ENCODE peak calls at places on chromosomes 12 and 14, in four cellular contexts. Y, S, Z and J are unnamed samples.

GRCh38 chr12:89648211-89648930 is 60.3 kb downstream of the ATP2B1 start:
- DNase-seq in Y (no peak), S (peak), Z (peak), J (peak)

GRCh38 chr14:52124791-52125661 is 56.2 kb upstream of the NID2 start:
- DNase-seq in Y (no peak), S (no peak), Z (no peak), J (no peak)

GRCh38 chr12:91377456-91377855 is 194.8 kb upstream of the DCN start:
- DNase-seq in Y (no peak), S (no peak), Z (no peak), J (no peak)

GRCh38 chr14:91897121-91897701 is 29.9 kb upstream of the TC2N start:
- DNase-seq in Y (no peak), S (no peak), Z (no peak), J (no peak)

GRCh38 chr14:28756896-28757570 is 9.6 kb upstream of the FOXG1 start:
- DNase-seq in Y (no peak), S (peak), Z (no peak), J (peak)

GRCh38 chr12:122005252-122005651 is 16.4 kb upstream of the BCL7A start:
- DNase-seq in Y (no peak), S (no peak), Z (no peak), J (no peak)

GRCh38 chr12:4250691-4251090 is 22.9 kb upstream of the CCND2 start:
- DNase-seq in Y (no peak), S (no peak), Z (no peak), J (no peak)

GRCh38 chr14:81219821-81220487 is 805 bp downstream of the GTF2A1 start:
- DNase-seq in Y (no peak), S (peak), Z (peak), J (peak)

GRCh38 chr14:35999264-35999663 is 173.1 kb downstream of the BRMS1L start:
- DNase-seq in Y (no peak), S (no peak), Z (no peak), J (no peak)

GRCh38 chr14:59130472-59130871 is 58.0 kb upstream of the DAAM1 start:
- DNase-seq in Y (no peak), S (no peak), Z (no peak), J (no peak)

GRCh38 chr12:104680070-104680469 is 223.3 kb downstream of the CHST11 start:
- DNase-seq in Y (peak), S (no peak), Z (no peak), J (peak)

GRCh38 chr12:11812558-11813421 is 163.3 kb downstream of the ETV6 start:
- DNase-seq in Y (no peak), S (peak), Z (no peak), J (peak)

GRCh38 chr12:132352896-132353800 is 23.8 kb upstream of the GALNT9 start:
- DNase-seq in Y (no peak), S (no peak), Z (no peak), J (no peak)

GRCh38 chr12:111430418-111431353 is 25.0 kb downstream of the SH2B3 start:
- DNase-seq in Y (no peak), S (no peak), Z (no peak), J (no peak)
- TF ChIP-seq ATF2 in Y (no peak), S (no peak), Z (no peak), J (no peak)

GRCh38 chr14:68476965-68477455 is 315.9 kb downstream of the ZFP36L1 start:
- DNase-seq in Y (no peak), S (no peak), Z (no peak), J (no peak)

GRCh38 chr14:68476212-68476964 is 316.5 kb downstream of the ZFP36L1 start:
- DNase-seq in Y (peak), S (no peak), Z (no peak), J (peak)

GRCh38 chr14:68482018-68482417 is 310.8 kb downstream of the ZFP36L1 start:
- DNase-seq in Y (no peak), S (no peak), Z (no peak), J (no peak)

GRCh38 chr14:68475802-68476201 is 317.1 kb downstream of the ZFP36L1 start:
- DNase-seq in Y (no peak), S (no peak), Z (no peak), J (no peak)

DNA sequence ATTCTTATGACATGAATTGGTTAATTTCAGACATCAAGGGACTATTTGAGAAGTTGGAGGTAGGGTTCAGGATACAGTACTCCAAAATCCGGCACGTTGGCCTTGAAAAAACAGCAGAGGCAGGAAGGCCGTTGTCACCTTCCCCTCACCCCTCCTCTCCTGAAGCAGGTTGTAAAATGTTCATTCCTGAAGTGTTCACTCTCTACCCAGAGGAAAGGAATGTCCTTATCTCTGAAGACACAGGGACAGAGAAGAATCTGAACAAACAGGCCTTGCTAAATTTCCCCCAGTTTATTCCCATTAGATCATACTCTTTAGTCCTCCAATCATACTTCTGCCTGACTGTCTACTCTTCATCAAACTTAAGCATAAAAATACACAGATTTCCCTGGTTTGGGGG is 313.6 kb downstream of the ZFP36L1 start:
- DNase-seq in Y (no peak), S (no peak), Z (no peak), J (no peak)
- TF ChIP-seq ETV6 in Y (no peak), S (no peak), Z (no peak), J (no peak)

DNA sequence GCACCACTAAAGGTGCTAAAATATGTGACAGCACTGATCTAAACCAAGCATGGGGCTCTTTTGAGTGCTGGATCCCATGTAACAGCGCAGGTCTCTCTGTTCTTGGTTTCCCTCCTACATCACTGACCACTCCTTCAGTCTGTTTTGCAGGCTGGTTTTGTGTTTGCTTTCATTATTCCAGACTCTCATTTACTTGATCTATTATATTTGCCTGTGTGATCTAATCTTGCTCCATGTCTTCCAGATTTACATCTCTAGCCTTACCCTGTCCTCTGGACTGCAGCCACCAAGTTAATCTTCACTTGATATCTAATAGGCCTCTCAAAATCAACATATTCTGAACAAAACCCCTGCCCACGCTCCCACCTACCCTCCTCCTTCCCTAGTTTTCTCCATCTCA is 8.6 kb downstream of the GLIPR1 start:
- DNase-seq in Y (no peak), S (no peak), Z (no peak), J (no peak)
- TF ChIP-seq ATF2 in Y (no peak), S (no peak), Z (no peak), J (no peak)

GRCh38 chr14:22024117-22024516 is 350.5 kb upstream of the OR4E1 start:
- DNase-seq in Y (no peak), S (no peak), Z (no peak), J (no peak)
- TF ChIP-seq ETV6 in Y (no peak), S (no peak), Z (no peak), J (no peak)

DNA sequence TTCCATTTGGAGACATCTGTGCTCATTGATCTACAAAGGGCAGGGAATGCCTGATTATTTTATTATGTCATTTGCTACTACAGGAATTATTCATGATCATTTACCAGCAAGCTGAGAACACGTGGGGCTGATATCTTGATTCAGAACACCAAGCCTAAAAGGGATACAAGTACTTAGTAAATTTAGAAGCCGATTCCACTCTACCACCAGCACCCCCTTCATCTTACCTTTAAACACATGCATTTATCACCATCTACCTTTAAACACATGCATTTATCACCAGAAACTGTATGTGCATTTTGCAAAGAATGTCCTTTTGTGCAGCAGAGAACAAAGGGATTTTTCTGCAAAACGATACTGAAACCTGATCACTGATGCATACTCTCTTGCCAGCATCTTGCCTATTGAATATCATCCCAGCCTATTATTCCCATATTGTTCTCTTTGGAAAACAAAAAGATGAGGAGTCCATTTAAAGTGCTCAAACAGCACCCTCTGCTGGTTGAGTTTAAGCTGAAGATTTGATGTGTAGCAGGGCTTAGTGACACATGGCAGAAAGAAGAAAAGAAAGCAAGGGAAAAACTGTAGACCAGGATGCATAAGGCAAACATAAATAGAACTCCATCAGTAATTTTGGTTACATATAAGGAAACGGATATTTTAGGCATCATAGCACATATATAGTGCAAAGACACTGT is 132.6 kb upstream of the PLEKHG7 start:
- DNase-seq in Y (peak), S (peak), Z (peak), J (peak)
- TF ChIP-seq ATF2 in Y (peak), S (no peak), Z (no peak), J (no peak)

GRCh38 chr14:53655080-53655785 is 301.4 kb downstream of the BMP4 start:
- DNase-seq in Y (no peak), S (no peak), Z (no peak), J (no peak)
- TF ChIP-seq ETV6 in Y (no peak), S (no peak), Z (no peak), J (no peak)